ENCODE peak calls at places on chromosomes 16 and 17, in six cellular contexts. E is kidney, Y is AG10803, W is neural crest cell, I is neural progenitor cell, H is uterus. Z is an unnamed sample.

GRCh38 chr16:47848481-47849109 is 307.2 kb downstream of the ABCC12 start:
- DNase-seq in Y (peak), I (peak), H (no peak), W (no peak), E (no peak), Z (no peak)

GRCh38 chr17:61167050-61167449 is 232.6 kb upstream of the TBX2 start:
- DNase-seq in E (no peak), W (no peak), Y (no peak), I (no peak), H (no peak), Z (no peak)

GRCh38 chr16:54291981-54292487 is 5.4 kb upstream of the IRX3 start:
- DNase-seq in W (no peak), I (no peak), Y (no peak), E (no peak), H (no peak), Z (no peak)

GRCh38 chr17:49995055-49995738 is at the start of gene DLX3:
- DNase-seq in H (peak), I (peak), Y (peak), E (peak), W (peak), Z (peak)

GRCh38 chr17:57337390-57337789 is 81.1 kb downstream of the MSI2 start:
- DNase-seq in W (no peak), Y (no peak), H (no peak), E (no peak), I (no peak), Z (no peak)

GRCh38 chr16:66427036-66427446 is at the start of gene BEAN1:
- DNase-seq in Y (peak), I (peak), E (no peak), W (peak), H (no peak), Z (peak)

GRCh38 chr16:74279805-74280204 is 16.8 kb upstream of the PSMD7 start:
- DNase-seq in W (no peak), Y (no peak), H (no peak), I (no peak), E (no peak), Z (no peak)

GRCh38 chr16:54290203-54291106 is 3.9 kb upstream of the IRX3 start:
- DNase-seq in H (no peak), Y (no peak), E (no peak), I (peak), W (no peak), Z (no peak)

GRCh38 chr17:57811633-57812280 is 38.1 kb downstream of the MRPS23 start:
- DNase-seq in Y (no peak), W (no peak), H (no peak), E (no peak), I (no peak), Z (no peak)

GRCh38 chr17:65727832-65728231 is 166.4 kb upstream of the AXIN2 start:
- DNase-seq in W (no peak), H (no peak), Y (no peak), I (no peak), E (no peak), Z (no peak)

GRCh38 chr16:29915590-29916247 is 10.3 kb downstream of the KCTD13 start:
- DNase-seq in W (no peak), I (no peak), Y (no peak), E (no peak), H (no peak), Z (no peak)

GRCh38 chr17:3885970-3886369 is 6.9 kb downstream of the CAMKK1 start:
- DNase-seq in H (no peak), W (no peak), E (no peak), Y (peak), I (no peak), Z (no peak)

GRCh38 chr17:78997231-78997741 is 12.3 kb downstream of the CANT1 start:
- DNase-seq in H (peak), I (no peak), Y (no peak), W (no peak), E (peak), Z (no peak)

GRCh38 chr17:7712111-7712771 is 5.3 kb upstream of the DNAH2 start:
- DNase-seq in E (no peak), I (peak), Y (no peak), W (peak), H (no peak), Z (no peak)

GRCh38 chr17:41171881-41172280 is 3.9 kb upstream of the KRTAP4-3 start:
- DNase-seq in W (no peak), Y (peak), H (no peak), I (no peak), E (no peak), Z (no peak)

GRCh38 chr17:58377661-58378060 is 25.7 kb upstream of the SUPT4H1 start:
- DNase-seq in I (no peak), H (no peak), E (no peak), W (no peak), Y (no peak), Z (no peak)

GRCh38 chr17:47751471-47751870 is 18.4 kb downstream of the TBX21 start:
- DNase-seq in E (no peak), W (no peak), I (no peak), Y (no peak), H (no peak), Z (no peak)

GRCh38 chr16:21167360-21167759 is 8.9 kb downstream of the LDAF1 start:
- DNase-seq in H (no peak), E (no peak), Y (peak), I (no peak), W (no peak), Z (no peak)

GRCh38 chr17:30095507-30096244 is 20.9 kb upstream of the NSRP1 start:
- DNase-seq in W (peak), H (no peak), Y (peak), I (peak), E (no peak), Z (no peak)

GRCh38 chr17:37361543-37361942 is 14.2 kb upstream of the C17orf78 start:
- DNase-seq in E (no peak), W (no peak), I (no peak), H (no peak), Y (no peak), Z (no peak)

GRCh38 chr16:81502396-81503060 is 57.9 kb downstream of the CMIP start:
- DNase-seq in E (no peak), H (no peak), Y (no peak), I (no peak), W (no peak), Z (no peak)

GRCh38 chr16:89290472-89290871 is 73.0 kb downstream of the ZNF778 start:
- DNase-seq in I (no peak), E (peak), W (no peak), H (no peak), Y (no peak), Z (no peak)

GRCh38 chr17:66386789-66387351 is 84.5 kb downstream of the PRKCA start:
- DNase-seq in E (no peak), I (no peak), H (no peak), Y (no peak), W (no peak), Z (no peak)

GRCh38 chr17:76997981-76998531 is 129.9 kb downstream of the MGAT5B start:
- DNase-seq in Y (peak), I (no peak), W (no peak), E (no peak), H (no peak), Z (no peak)

GRCh38 chr17:2070241-2071023 is 15.5 kb downstream of the HIC1 start:
- DNase-seq in I (no peak), E (no peak), H (no peak), Y (no peak), W (no peak), Z (no peak)

GRCh38 chr16:27369806-27370205 is 32.2 kb upstream of the IL21R start:
- DNase-seq in W (no peak), I (no peak), E (no peak), Y (peak), H (no peak), Z (no peak)

GRCh38 chr16:66948034-66948821 is 12.8 kb upstream of the CES3 start:
- DNase-seq in W (no peak), I (no peak), Y (no peak), H (no peak), E (no peak), Z (no peak)

GRCh38 chr17:64741038-64741641 is 79.0 kb upstream of the SMURF2 start:
- DNase-seq in W (no peak), I (no peak), H (no peak), E (no peak), Y (peak), Z (peak)

GRCh38 chr16:31460582-31461002 is 1.3 kb downstream of the ARMC5 start:
- DNase-seq in E (peak), Y (peak), W (no peak), I (peak), H (no peak), Z (no peak)
- TF ChIP-seq CTCF in E (peak), Y (peak), W (peak), I (peak), H (peak), Z (peak)

DNA sequence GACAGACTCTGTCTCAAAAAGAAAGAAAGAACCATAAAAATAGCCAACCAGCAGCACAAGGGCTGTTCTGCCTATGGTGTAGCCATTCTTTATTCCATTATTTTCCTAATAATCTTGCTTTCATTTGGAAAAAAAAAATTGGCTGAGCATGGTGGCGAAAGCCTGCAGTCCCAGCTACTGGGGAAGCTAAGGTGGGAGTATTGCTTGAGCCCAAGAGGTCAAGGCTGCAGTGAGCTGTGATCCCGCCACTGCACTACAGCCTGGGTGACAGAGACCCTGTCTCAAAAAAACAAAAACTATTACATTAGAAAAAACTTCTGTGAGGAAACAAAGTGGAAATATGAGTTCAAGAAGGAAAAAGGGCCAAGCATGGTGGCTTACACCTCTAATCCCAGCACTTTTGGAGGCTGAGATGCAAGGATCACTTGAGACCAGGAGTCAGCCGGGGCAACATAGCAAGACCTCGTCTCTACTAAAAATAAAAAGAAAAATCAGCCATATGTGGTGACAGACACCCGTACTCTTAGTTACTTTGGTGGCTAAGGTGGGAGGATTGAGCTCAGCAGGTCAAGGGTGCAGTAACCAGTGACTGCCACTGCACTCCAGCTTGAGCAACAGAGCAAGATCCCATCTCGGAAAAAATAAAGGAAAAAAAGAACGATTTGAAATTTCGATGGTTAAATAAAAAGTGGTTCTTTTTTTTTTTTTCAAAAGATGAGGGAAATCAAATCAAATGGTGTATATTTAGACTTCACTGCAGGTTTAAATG is 2.5 kb downstream of the DCAKD start:
- DNase-seq in E (no peak), W (no peak), Y (no peak), H (no peak), I (no peak), Z (no peak)
- TF ChIP-seq CTCF in E (peak), W (peak), Y (peak), H (no peak), I (peak), Z (peak)

GRCh38 chr17:71084838-71085237 is 915.5 kb downstream of the KCNJ2 start:
- DNase-seq in E (no peak), W (no peak), Y (no peak), I (no peak), H (no peak), Z (no peak)

GRCh38 chr17:71084219-71084618 is 914.9 kb downstream of the KCNJ2 start:
- DNase-seq in E (no peak), Y (peak), W (peak), H (no peak), I (peak), Z (no peak)

GRCh38 chr17:71080937-71081336 is 911.6 kb downstream of the KCNJ2 start:
- DNase-seq in Y (no peak), E (no peak), H (no peak), W (no peak), I (no peak), Z (no peak)

GRCh38 chr17:71081666-71082065 is 912.3 kb downstream of the KCNJ2 start:
- DNase-seq in E (no peak), H (no peak), W (no peak), Y (no peak), I (no peak), Z (no peak)

DNA sequence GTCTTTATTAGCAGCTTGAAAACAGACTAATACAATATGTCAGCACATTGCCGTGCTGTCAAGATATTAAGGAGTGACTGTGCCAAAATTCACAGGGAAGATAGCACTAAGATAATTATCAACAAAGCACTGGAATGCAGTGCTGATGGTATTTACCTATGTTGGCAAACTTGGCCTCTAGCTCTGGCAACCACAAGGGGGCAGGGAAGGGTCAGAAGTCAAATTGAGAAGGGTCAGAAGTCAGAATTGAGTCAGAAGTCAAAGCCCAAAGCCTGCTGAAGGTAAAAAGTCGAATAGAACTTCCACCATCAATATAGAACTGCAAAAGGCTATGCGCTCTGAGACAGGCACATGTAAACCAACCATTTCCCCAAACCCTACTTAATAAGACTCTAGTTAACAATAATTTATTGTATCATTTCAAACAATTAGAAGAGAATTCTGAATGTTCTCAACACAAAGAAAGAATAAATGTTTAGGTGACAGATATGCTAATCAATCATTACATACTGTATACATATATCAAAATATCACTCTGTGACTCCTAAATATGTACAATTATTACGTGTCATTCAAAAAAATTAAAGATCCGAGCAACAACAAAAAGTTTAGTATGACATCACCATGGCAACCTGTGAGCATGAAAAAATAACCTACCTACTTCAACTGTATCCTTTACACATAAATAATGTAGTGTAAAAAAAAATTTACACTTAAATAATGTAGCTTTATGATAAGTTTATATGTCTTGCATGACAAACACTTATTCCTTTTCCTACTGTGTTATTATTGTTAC is 916.1 kb downstream of the KCNJ2 start:
- DNase-seq in E (no peak), I (peak), H (no peak), Y (peak), W (peak), Z (no peak)
- TF ChIP-seq CTCF in E (no peak), I (peak), H (no peak), Y (peak), W (peak), Z (no peak)

GRCh38 chr17:45247429-45248131 is 14.3 kb downstream of the SPATA32 start:
- DNase-seq in I (peak), W (peak), E (peak), Y (peak), H (peak), Z (peak)

GRCh38 chr17:45246338-45246737 is 15.6 kb downstream of the SPATA32 start:
- DNase-seq in W (no peak), Y (no peak), H (no peak), E (no peak), I (no peak), Z (no peak)

GRCh38 chr17:45244725-45245656 is 16.9 kb downstream of the SPATA32 start:
- DNase-seq in E (no peak), I (no peak), H (no peak), W (no peak), Y (no peak), Z (no peak)

GRCh38 chr17:45248132-45248936 is 13.6 kb downstream of the SPATA32 start:
- DNase-seq in I (peak), E (peak), H (no peak), Y (no peak), W (no peak), Z (peak)

DNA sequence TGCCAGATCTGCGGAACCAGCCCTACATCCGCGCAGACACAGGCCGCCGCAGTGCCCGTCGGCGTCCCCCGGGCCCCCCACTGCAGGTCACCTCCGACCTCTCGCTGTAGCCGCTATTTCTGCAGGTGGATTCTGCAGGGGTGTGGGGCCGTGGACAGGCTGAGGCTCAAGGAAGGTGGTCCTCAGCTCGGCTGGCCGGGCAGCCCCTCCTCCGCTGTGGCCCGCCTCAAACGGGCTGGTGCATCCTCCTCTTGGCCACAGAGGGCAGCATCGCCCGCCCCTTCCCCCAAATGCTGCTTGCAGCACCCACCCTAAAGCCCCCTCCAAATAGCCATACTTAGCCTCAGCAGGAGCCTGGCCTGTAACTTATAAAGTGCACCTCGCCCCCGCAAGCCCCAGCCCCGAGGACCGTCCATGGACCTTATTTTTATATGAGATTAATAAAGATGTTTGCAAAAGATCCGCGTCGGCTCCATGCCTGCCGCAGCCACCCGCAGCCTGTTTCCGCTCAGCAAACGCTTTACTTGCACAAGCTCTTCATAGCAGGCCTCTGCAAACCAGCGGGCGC is 14.9 kb downstream of the SPATA32 start:
- DNase-seq in W (peak), I (peak), E (no peak), H (no peak), Y (no peak), Z (peak)
- TF ChIP-seq CTCF in W (peak), I (peak), E (peak), H (peak), Y (peak), Z (peak)

DNA sequence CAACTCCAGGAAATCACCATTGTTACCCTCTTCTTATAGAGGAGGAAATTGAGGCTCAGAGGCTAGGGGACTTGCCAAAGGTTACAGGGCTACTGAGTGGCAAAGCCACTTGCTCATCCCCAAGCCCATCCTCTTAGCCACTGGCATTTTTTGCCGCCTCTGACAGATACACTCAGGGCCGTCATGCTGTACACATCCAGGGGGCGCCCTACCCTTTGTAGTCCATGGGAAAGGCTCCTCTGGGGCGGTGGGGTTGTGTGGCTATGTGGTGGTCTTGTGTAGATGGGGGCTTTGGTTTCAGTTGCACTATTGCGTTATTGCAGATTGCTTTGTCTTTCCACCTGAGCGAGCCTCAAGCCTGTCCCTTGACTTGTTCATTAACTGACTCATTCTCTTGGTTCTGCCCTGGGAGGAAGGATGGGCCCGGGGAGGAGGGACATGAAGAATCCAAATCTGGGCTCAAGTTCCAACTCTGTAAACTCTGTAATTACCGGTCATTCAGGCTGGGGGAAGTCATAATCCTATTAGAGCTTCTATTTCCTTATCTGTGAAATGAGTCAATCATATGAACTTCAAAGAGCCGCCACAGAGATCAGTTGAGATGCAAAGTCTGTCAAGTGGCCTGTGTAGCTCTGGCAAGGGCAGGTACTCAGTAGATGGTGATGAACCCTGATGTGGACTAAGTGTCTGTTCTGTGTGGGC is 2.8 kb downstream of the NOS2 start:
- DNase-seq in E (no peak), W (no peak), I (no peak), Y (no peak), H (no peak), Z (no peak)
- TF ChIP-seq CTCF in E (no peak), W (no peak), I (peak), Y (no peak), H (no peak), Z (no peak)

DNA sequence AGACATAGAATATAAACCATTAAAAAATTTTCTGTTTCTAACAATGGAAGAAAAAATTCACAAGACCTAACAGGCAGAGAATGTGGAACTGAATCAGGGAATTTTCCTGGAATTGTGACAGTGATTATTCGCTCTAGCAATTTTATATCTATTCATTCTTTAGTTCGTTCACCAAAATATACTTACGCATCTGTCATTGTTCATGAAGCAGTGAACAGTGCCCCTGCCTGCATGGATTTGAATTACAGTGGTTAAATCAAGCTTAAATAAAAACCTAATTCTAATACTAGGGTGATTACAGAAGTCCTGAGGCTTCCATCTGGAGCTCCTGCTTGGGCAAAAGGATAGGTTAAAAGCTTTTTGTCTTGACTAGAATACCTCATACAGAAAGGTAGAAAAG is 48.6 kb downstream of the ABCA8 start:
- DNase-seq in H (no peak), E (no peak), Y (no peak), W (no peak), I (peak), Z (no peak)
- TF ChIP-seq CTCF in H (peak), E (peak), Y (peak), W (peak), I (peak), Z (peak)

Z was measured in mesothelial cell of epicardium.